ENCODE peak calls at places on chromosomes 16 and 17, in five cellular contexts. One of them, this sample, is unnamed.
A peak's percentile ranks its signal among the peaks of the same experiment; 100 is the strongest.

GRCh38 chr17:39868554-39868942 is 546 bp downstream of the ZPBP2 start:
- DNase-seq in aorta: no peak
- DNase-seq in Caco-2: no peak
- DNase-seq in NT2/D1: no peak
- DNase-seq in naive thymus-derived CD4-positive, alpha-beta T cell: no peak
- DNase-seq in this sample: no peak

GRCh38 chr17:38871247-38871991 is 1.6 kb downstream of the LASP1 start:
- DNase-seq in aorta: peak; percentile 90
- DNase-seq in Caco-2: peak; percentile 91
- DNase-seq in NT2/D1: no peak
- DNase-seq in naive thymus-derived CD4-positive, alpha-beta T cell: peak; percentile 50
- DNase-seq in this sample: peak; percentile 70

GRCh38 chr17:79294459-79295071 is 219.9 kb downstream of the ENGASE start:
- DNase-seq in naive thymus-derived CD4-positive, alpha-beta T cell: no peak
- DNase-seq in aorta: peak; percentile 91
- DNase-seq in NT2/D1: peak; percentile 66
- DNase-seq in Caco-2: peak; percentile 81
- DNase-seq in this sample: peak; percentile 78

GRCh38 chr17:34131386-34131785 is 123.7 kb upstream of the CCL2 start:
- DNase-seq in naive thymus-derived CD4-positive, alpha-beta T cell: no peak
- DNase-seq in Caco-2: no peak
- DNase-seq in aorta: no peak
- DNase-seq in NT2/D1: no peak
- DNase-seq in this sample: no peak

GRCh38 chr16:1019234-1019933 is 37.8 kb downstream of the SOX8 start:
- DNase-seq in Caco-2: no peak
- DNase-seq in NT2/D1: no peak
- DNase-seq in naive thymus-derived CD4-positive, alpha-beta T cell: no peak
- DNase-seq in aorta: peak; percentile 92
- DNase-seq in this sample: peak; percentile 62

GRCh38 chr17:2122641-2123302 is 67.9 kb downstream of the HIC1 start:
- DNase-seq in aorta: peak; percentile 88
- DNase-seq in Caco-2: no peak
- DNase-seq in NT2/D1: no peak
- DNase-seq in naive thymus-derived CD4-positive, alpha-beta T cell: no peak
- DNase-seq in this sample: peak; percentile 78

GRCh38 chr16:81996664-81997529 is 14.4 kb downstream of the SDR42E1 start:
- DNase-seq in naive thymus-derived CD4-positive, alpha-beta T cell: no peak
- DNase-seq in NT2/D1: peak; percentile 36
- DNase-seq in Caco-2: no peak
- DNase-seq in aorta: no peak
- DNase-seq in this sample: no peak

GRCh38 chr17:30586818-30587595 is 109.8 kb downstream of the GOSR1 start:
- DNase-seq in naive thymus-derived CD4-positive, alpha-beta T cell: no peak
- DNase-seq in Caco-2: no peak
- DNase-seq in aorta: no peak
- DNase-seq in NT2/D1: no peak
- DNase-seq in this sample: no peak

GRCh38 chr17:43608313-43608712 is 53.4 kb downstream of the MEOX1 start:
- DNase-seq in NT2/D1: no peak
- DNase-seq in Caco-2: no peak
- DNase-seq in naive thymus-derived CD4-positive, alpha-beta T cell: no peak
- DNase-seq in aorta: no peak
- DNase-seq in this sample: no peak

GRCh38 chr17:29444589-29444988 is 54.4 kb downstream of the TAOK1 start:
- DNase-seq in Caco-2: no peak
- DNase-seq in NT2/D1: no peak
- DNase-seq in naive thymus-derived CD4-positive, alpha-beta T cell: no peak
- DNase-seq in aorta: no peak
- DNase-seq in this sample: no peak

GRCh38 chr16:26413780-26414179 is 652.9 kb upstream of the C16orf82 start:
- DNase-seq in aorta: no peak
- DNase-seq in NT2/D1: no peak
- DNase-seq in Caco-2: no peak
- DNase-seq in naive thymus-derived CD4-positive, alpha-beta T cell: no peak
- DNase-seq in this sample: no peak

GRCh38 chr17:74520790-74521480 is 10.3 kb downstream of the CD300LB start:
- DNase-seq in naive thymus-derived CD4-positive, alpha-beta T cell: no peak
- DNase-seq in Caco-2: no peak
- DNase-seq in NT2/D1: no peak
- DNase-seq in aorta: no peak
- DNase-seq in this sample: no peak

DNA sequence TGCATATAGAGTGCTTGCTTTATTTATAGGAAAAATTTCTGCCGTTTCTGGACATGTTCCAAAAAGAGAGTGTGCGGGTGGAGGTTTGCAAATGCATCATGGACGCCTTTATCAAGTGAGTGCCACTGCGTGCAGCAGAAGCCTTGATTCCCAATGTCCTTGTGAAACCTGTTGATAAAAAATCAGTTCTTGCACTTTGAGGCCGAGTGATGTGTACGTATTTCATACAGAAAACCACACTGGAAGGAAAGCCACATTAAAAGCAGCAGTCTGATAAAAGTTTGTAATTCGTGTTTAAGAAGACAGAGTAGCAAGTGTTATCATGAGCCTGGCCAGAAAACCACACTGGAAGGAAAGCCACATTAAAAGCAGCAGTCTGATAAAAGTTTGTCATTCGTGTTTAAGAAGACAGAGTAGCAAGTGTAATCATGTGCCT is 78.0 kb downstream of the KNOP1 start:
- DNase-seq in Caco-2: no peak
- DNase-seq in NT2/D1: no peak
- DNase-seq in naive thymus-derived CD4-positive, alpha-beta T cell: peak; percentile 41
- DNase-seq in aorta: no peak
- DNase-seq in this sample: no peak
- H3K9me3 ChIP-seq in Caco-2: no peaks in the 10 kb centered on the region
- H3K9me3 ChIP-seq in NT2/D1: no peaks in the 10 kb centered on the region
- H3K9me3 ChIP-seq in naive thymus-derived CD4-positive, alpha-beta T cell: no peaks in the 10 kb centered on the region
- H3K9me3 ChIP-seq in aorta: no peaks in the 10 kb centered on the region
- H3K9me3 ChIP-seq in this sample: no peaks in the 10 kb centered on the region

DNA sequence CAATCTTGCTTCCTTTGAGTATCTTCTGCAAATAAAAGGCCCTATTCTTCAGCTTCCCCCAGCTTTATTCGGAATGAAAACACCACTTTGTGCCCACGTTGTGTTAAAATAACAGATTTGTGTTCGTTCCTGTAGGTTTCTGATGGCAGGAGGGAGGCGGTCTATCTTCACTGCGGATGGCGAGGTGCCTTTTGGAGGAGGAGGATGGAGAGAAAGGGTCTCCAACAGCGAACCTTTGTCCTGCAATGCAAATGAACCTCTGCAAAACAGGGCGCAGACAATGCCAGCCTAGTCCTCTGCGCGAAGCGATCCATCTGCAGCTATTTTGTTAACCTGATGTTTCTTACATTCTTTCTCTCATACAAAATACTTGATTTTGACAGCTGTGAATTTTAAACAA is 279.2 kb upstream of the IRX5 start:
- DNase-seq in NT2/D1: peak; percentile 87
- DNase-seq in naive thymus-derived CD4-positive, alpha-beta T cell: no peak
- DNase-seq in Caco-2: no peak
- DNase-seq in aorta: no peak
- DNase-seq in this sample: no peak
- H3K4me3 ChIP-seq in NT2/D1: no peak overlapping the region
- H3K4me3 ChIP-seq in naive thymus-derived CD4-positive, alpha-beta T cell: no peak overlapping the region
- H3K4me3 ChIP-seq in Caco-2: no peak overlapping the region
- H3K4me3 ChIP-seq in aorta: no peak overlapping the region
- H3K4me3 ChIP-seq in this sample: no peak overlapping the region

GRCh38 chr17:50407921-50408320 is 10.6 kb upstream of the LRRC59 start:
- DNase-seq in NT2/D1: no peak
- DNase-seq in aorta: no peak
- DNase-seq in Caco-2: no peak
- DNase-seq in naive thymus-derived CD4-positive, alpha-beta T cell: no peak
- DNase-seq in this sample: no peak

GRCh38 chr17:50412188-50412732 is 13.8 kb upstream of the ACSF2 start:
- DNase-seq in NT2/D1: no peak
- DNase-seq in aorta: no peak
- DNase-seq in naive thymus-derived CD4-positive, alpha-beta T cell: no peak
- DNase-seq in Caco-2: no peak
- DNase-seq in this sample: no peak

GRCh38 chr17:50406578-50406977 is 9.3 kb upstream of the LRRC59 start:
- DNase-seq in naive thymus-derived CD4-positive, alpha-beta T cell: no peak
- DNase-seq in Caco-2: peak; percentile 38
- DNase-seq in aorta: no peak
- DNase-seq in NT2/D1: no peak
- DNase-seq in this sample: no peak
- H3K9me3 ChIP-seq in naive thymus-derived CD4-positive, alpha-beta T cell: no peaks in the 10 kb centered on the region
- H3K9me3 ChIP-seq in Caco-2: peaks cover under 1% of the 10 kb centered on the region
- H3K9me3 ChIP-seq in aorta: no peaks in the 10 kb centered on the region
- H3K9me3 ChIP-seq in NT2/D1: no peaks in the 10 kb centered on the region
- H3K9me3 ChIP-seq in this sample: no peaks in the 10 kb centered on the region

GRCh38 chr16:3113765-3114479 is 1.5 kb downstream of the ZNF205 start:
- DNase-seq in Caco-2: no peak
- DNase-seq in aorta: no peak
- DNase-seq in naive thymus-derived CD4-positive, alpha-beta T cell: no peak
- DNase-seq in NT2/D1: no peak
- DNase-seq in this sample: no peak
- H3K4me3 ChIP-seq in Caco-2: peak overlapping the region; percentile 50
- H3K4me3 ChIP-seq in aorta: no peak overlapping the region
- H3K4me3 ChIP-seq in naive thymus-derived CD4-positive, alpha-beta T cell: no peak overlapping the region
- H3K4me3 ChIP-seq in NT2/D1: peak overlapping the region; percentile 81
- H3K4me3 ChIP-seq in this sample: peak overlapping the region; percentile 71

GRCh38 chr17:22703204-22703603 is 1010.9 kb downstream of the KCNJ18 start:
- DNase-seq in NT2/D1: peak; percentile 18
- DNase-seq in aorta: no peak
- DNase-seq in Caco-2: no peak
- DNase-seq in naive thymus-derived CD4-positive, alpha-beta T cell: no peak
- DNase-seq in this sample: no peak
- H3K9me3 ChIP-seq in NT2/D1: no peaks in the 10 kb centered on the region
- H3K9me3 ChIP-seq in aorta: peaks cover 2% of the 10 kb centered on the region
- H3K9me3 ChIP-seq in Caco-2: no peaks in the 10 kb centered on the region
- H3K9me3 ChIP-seq in naive thymus-derived CD4-positive, alpha-beta T cell: peaks cover 33% of the 10 kb centered on the region
- H3K9me3 ChIP-seq in this sample: no peaks in the 10 kb centered on the region

DNA sequence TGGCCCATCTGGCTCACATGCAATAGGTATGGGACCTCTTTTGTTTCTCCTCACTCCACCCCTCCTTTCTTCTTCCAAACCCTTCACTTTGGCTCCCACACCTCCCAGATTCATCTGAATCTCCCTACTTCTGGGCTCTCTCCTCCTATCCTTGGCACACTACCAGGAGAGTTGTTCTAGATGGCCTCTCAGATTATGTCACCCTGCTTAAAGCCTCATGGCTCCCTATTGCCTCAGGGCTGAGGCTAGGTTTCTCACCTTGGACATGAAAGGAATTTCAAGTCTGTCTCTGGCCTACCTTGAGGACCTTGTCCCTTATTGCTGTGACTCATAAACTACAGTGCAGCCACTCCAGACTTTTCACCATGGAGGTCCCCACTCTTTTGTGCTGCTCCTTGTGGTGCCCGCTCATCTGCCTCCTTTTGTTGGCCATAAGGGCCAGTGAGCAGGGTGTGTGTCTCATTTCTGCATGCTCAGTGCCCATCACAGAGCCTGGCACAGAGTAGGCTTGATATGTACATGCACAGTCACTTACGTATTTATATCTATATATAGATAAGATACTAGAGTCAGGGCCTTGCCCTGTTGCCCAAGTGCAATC is 1.0 kb upstream of the MFAP4 start:
- DNase-seq in naive thymus-derived CD4-positive, alpha-beta T cell: no peak
- DNase-seq in NT2/D1: no peak
- DNase-seq in Caco-2: no peak
- DNase-seq in aorta: peak; percentile 45
- DNase-seq in this sample: no peak
- H3K4me3 ChIP-seq in naive thymus-derived CD4-positive, alpha-beta T cell: no peak overlapping the region
- H3K4me3 ChIP-seq in NT2/D1: no peak overlapping the region
- H3K4me3 ChIP-seq in Caco-2: no peak overlapping the region
- H3K4me3 ChIP-seq in aorta: no peak overlapping the region
- H3K4me3 ChIP-seq in this sample: no peak overlapping the region

DNA sequence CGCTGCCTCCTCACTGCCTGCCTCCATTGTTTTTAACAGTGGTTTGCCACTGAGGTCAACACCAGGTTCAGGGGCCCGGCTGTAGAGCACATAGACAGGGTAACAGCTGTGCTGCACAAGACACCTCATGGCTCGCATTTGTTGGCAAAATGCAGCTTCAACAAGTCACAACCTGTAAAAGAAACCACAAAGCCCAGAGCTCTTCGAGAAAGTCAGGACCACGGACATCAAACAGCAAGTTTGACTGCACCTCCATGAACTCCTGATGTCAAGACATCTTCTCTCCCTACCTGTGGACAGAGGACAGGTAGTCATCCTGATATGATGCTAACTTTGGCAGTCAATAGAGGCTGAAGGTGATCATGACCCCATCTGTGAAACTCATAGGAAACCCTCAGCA is 142.4 kb upstream of the SOX9 start:
- DNase-seq in NT2/D1: no peak
- DNase-seq in aorta: no peak
- DNase-seq in naive thymus-derived CD4-positive, alpha-beta T cell: no peak
- DNase-seq in Caco-2: no peak
- DNase-seq in this sample: no peak
- H3K9me3 ChIP-seq in NT2/D1: no peaks in the 10 kb centered on the region
- H3K9me3 ChIP-seq in aorta: no peaks in the 10 kb centered on the region
- H3K9me3 ChIP-seq in naive thymus-derived CD4-positive, alpha-beta T cell: peaks cover 4% of the 10 kb centered on the region
- H3K9me3 ChIP-seq in Caco-2: no peaks in the 10 kb centered on the region
- H3K9me3 ChIP-seq in this sample: no peaks in the 10 kb centered on the region

DNA sequence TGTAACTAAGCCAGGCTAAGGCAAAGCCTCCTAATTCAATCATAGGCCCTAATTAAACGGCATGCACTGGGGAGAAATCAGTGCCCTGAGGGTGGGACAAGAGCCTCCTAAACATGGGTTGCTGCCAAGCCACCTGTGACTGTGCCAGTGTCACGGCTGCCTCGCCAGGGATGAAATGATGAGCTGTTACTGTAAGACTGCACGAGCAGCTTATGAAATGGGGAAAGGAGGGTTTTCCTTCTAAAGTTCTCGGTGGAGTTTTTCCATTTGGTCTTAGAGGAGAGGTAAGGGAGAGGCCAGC is 12.7 kb downstream of the TMEM11 start:
- DNase-seq in aorta: no peak
- DNase-seq in Caco-2: no peak
- DNase-seq in NT2/D1: no peak
- DNase-seq in naive thymus-derived CD4-positive, alpha-beta T cell: no peak
- DNase-seq in this sample: no peak
- H3K4me3 ChIP-seq in aorta: no peak overlapping the region
- H3K4me3 ChIP-seq in Caco-2: no peak overlapping the region
- H3K4me3 ChIP-seq in NT2/D1: no peak overlapping the region
- H3K4me3 ChIP-seq in naive thymus-derived CD4-positive, alpha-beta T cell: no peak overlapping the region
- H3K4me3 ChIP-seq in this sample: peak overlapping the region; percentile 8

This sample was measured in psoas muscle.